ENCODE peak calls at places on chromosome 14, in ten cellular contexts. Z, O, K, X, R, L, E, J, M and S are unnamed samples.

GRCh38 chr14:21039059-21039422 is 3.1 kb upstream of the RNASE7 start:
- DNase-seq in K (no peak), Z (no peak), R (no peak), L (peak; percentile 66), X (peak; percentile 94), J (no peak), M (peak; percentile 83), E (peak; percentile 77), O (no peak), S (no peak)

GRCh38 chr14:51776102-51776894 is 84.1 kb upstream of the GNG2 start:
- DNase-seq in E (no peak), Z (no peak), X (peak; percentile 58), M (peak; percentile 58), L (peak; percentile 73), J (no peak), R (no peak), K (peak; percentile 49), O (peak; percentile 79), S (no peak)

GRCh38 chr14:74299061-74299545 is 3.6 kb downstream of the ABCD4 start:
- DNase-seq in J (no peak), X (peak; percentile 39), O (peak; percentile 40), R (no peak), L (peak; percentile 65), K (no peak), M (peak; percentile 58), Z (no peak), E (no peak), S (no peak)

GRCh38 chr14:54650331-54651017 is 83.5 kb downstream of the SAMD4A start:
- DNase-seq in L (peak; percentile 89), O (peak; percentile 56), Z (no peak), J (no peak), X (peak; percentile 96), E (no peak), R (no peak), K (no peak), M (no peak), S (no peak)

GRCh38 chr14:61218765-61219164 is 62.4 kb downstream of the TMEM30B start:
- DNase-seq in E (no peak), Z (no peak), R (no peak), J (no peak), X (no peak), O (no peak), K (no peak), L (peak; percentile 71), M (peak; percentile 26), S (no peak)

GRCh38 chr14:51869426-51870113 is 9.2 kb downstream of the GNG2 start:
- DNase-seq in E (no peak), L (no peak), K (no peak), J (no peak), M (no peak), R (no peak), O (no peak), Z (no peak), X (no peak), S (peak; percentile 35)

GRCh38 chr14:104973215-104974145 is 4.7 kb downstream of the AHNAK2 start:
- DNase-seq in M (peak; percentile 93), E (no peak), O (peak; percentile 95), X (peak; percentile 97), L (peak; percentile 97), J (no peak), R (no peak), Z (no peak), K (no peak), S (no peak)

GRCh38 chr14:100336618-100337530 is 13.7 kb downstream of the SLC25A47 start:
- DNase-seq in E (peak; percentile 10), M (no peak), X (no peak), J (no peak), Z (no peak), K (no peak), L (no peak), R (no peak), O (no peak), S (no peak)

GRCh38 chr14:75433631-75434556 is 6.1 kb downstream of the JDP2 start:
- DNase-seq in M (no peak), E (no peak), Z (no peak), L (peak; percentile 44), X (peak; percentile 77), J (no peak), O (no peak), R (no peak), K (no peak), S (no peak)

GRCh38 chr14:69519253-69519661 is 34.7 kb downstream of the PLEKHD1 start:
- DNase-seq in O (peak; percentile 93), Z (no peak), K (no peak), E (no peak), J (no peak), L (peak; percentile 32), X (no peak), M (no peak), R (no peak), S (no peak)